ENCODE peak calls at places on chromosomes 2 and 18, in six cellular contexts. Y is epithelial cell of esophagus, T is tibial artery, G is adrenal gland, D is lung, L is lower leg skin. C is an unnamed sample.

GRCh38 chr2:20130821-20131645 is 79.6 kb upstream of the LAPTM4A start:
- DNase-seq in T (no peak), Y (peak), L (no peak), D (no peak), G (no peak), C (no peak)

GRCh38 chr2:190947711-190948251 is 66.2 kb downstream of the STAT1 start:
- DNase-seq in L (no peak), G (no peak), D (no peak), T (no peak), Y (peak), C (peak)

GRCh38 chr18:830315-830901 is 18.4 kb upstream of the YES1 start:
- DNase-seq in L (peak), D (no peak), Y (peak), G (peak), T (peak), C (peak)

GRCh38 chr2:215847056-215847455 is 166.3 kb downstream of the MREG start:
- DNase-seq in G (no peak), L (no peak), T (no peak), D (no peak), Y (no peak), C (no peak)

GRCh38 chr18:68299906-68300305 is 415.0 kb downstream of the TMX3 start:
- DNase-seq in T (no peak), L (no peak), D (no peak), Y (peak), G (no peak), C (no peak)

GRCh38 chr2:201322772-201323171 is 34.4 kb downstream of the FLACC1 start:
- DNase-seq in G (no peak), L (no peak), Y (no peak), D (no peak), T (no peak), C (no peak)

GRCh38 chr2:43853141-43854081 is 14.6 kb downstream of the ABCG8 start:
- DNase-seq in Y (no peak), D (no peak), L (no peak), T (no peak), G (no peak), C (no peak)

GRCh38 chr18:41096504-41096903 is 858.5 kb upstream of the PIK3C3 start:
- DNase-seq in T (no peak), G (no peak), D (no peak), L (no peak), Y (peak), C (peak)

GRCh38 chr18:2555895-2556294 is 15.4 kb downstream of the METTL4 start:
- DNase-seq in T (no peak), G (no peak), L (no peak), D (no peak), Y (no peak), C (no peak)

GRCh38 chr18:11176416-11176815 is 27.0 kb upstream of the PIEZO2 start:
- DNase-seq in T (no peak), Y (no peak), L (no peak), G (no peak), D (no peak), C (no peak)

GRCh38 chr18:79587298-79588125 is 92.1 kb upstream of the CTDP1 start:
- DNase-seq in G (no peak), L (no peak), Y (no peak), T (peak), D (no peak), C (no peak)

GRCh38 chr18:22471546-22472131 is 53.9 kb upstream of the CTAGE1 start:
- DNase-seq in D (no peak), Y (no peak), G (peak), L (no peak), T (peak), C (peak)

GRCh38 chr2:131104487-131105155 is 515 bp upstream of the PLEKHB2 start:
- DNase-seq in D (peak), L (peak), G (peak), T (peak), Y (peak), C (peak)

GRCh38 chr2:239222346-239223028 is 178.3 kb downstream of the HDAC4 start:
- DNase-seq in G (no peak), Y (no peak), T (no peak), L (no peak), D (no peak), C (peak)

GRCh38 chr2:187302619-187303018 is 145.4 kb downstream of the CALCRL start:
- DNase-seq in T (no peak), Y (peak), G (no peak), D (no peak), L (no peak), C (peak)

GRCh38 chr2:157971702-157972101 is 95.6 kb upstream of the ACVR1 start:
- DNase-seq in G (no peak), Y (peak), L (no peak), D (no peak), T (no peak), C (no peak)

GRCh38 chr18:56382541-56382940 is 255.9 kb downstream of the TXNL1 start:
- DNase-seq in T (no peak), Y (no peak), D (no peak), L (no peak), G (no peak), C (no peak)

DNA sequence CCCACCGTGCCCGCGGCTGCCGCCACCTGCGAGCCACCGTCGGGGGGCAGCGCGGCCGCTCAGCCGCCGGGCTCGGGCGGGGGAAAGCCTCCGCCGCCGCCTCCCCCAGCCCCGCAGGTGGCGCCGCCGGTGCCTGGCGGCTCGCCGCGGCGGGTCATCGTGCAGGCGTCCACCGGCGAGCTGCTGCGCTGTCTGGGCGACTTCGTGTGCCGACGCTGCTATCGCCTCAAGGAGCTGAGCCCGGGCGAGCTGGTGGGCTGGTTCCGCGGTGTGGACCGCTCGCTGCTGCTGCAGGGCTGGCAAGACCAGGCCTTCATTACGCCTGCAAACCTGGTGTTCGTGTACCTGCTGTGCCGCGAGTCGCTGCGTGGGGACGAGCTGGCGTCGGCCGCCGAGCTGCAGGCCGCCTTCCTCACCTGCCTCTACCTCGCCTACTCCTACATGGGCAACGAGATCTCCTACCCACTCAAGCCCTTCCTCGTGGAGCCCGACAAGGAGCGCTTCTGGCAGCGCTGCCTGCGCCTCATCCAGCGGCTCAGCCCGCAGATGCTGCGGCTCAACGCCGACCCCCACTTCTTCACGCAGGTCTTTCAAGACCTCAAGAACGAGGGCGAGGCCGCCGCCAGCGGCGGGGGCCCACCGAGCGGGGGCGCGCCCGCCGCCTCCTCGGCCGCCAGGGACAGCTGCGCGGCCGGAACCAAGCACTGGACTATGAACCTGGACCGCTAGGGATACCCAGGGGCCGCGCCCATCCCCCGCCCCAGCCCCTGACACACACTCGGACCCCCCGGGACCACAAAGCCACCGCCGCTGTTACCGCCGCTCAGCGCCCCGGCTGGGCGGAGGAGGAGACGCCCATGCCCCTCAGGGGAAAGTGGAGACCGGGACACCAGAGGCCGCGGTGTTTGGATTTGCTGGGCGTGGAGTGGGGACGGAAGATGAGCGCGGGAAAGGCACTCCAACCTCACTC is 1.0 kb downstream of the CDK5R2 start:
- DNase-seq in D (no peak), L (no peak), T (no peak), G (no peak), Y (no peak), C (no peak)
- TF ChIP-seq CTCF in D (no peak), L (no peak), T (no peak), G (no peak), Y (no peak), C (no peak)

GRCh38 chr2:64646007-64646880 is 7.5 kb downstream of the SERTAD2 start:
- DNase-seq in D (peak), T (peak), G (peak), L (peak), Y (peak), C (peak)
- H3K4me3 ChIP-seq in D (no peak), T (no peak), G (no peak), L (no peak), Y (no peak), C (no peak)

GRCh38 chr18:32156855-32157254 is 33.0 kb upstream of the MEP1B start:
- DNase-seq in L (no peak), T (no peak), G (no peak), Y (no peak), D (no peak), C (no peak)
- TF ChIP-seq CTCF in L (no peak), T (no peak), G (no peak), Y (no peak), D (no peak), C (no peak)

GRCh38 chr2:18123211-18123570 is 244.7 kb downstream of the KCNS3 start:
- DNase-seq in G (no peak), D (no peak), L (no peak), T (no peak), Y (no peak), C (no peak)

GRCh38 chr2:18122544-18123210 is 244.2 kb downstream of the KCNS3 start:
- DNase-seq in G (no peak), D (no peak), Y (no peak), L (no peak), T (no peak), C (no peak)

GRCh38 chr2:18118703-18119102 is 240.2 kb downstream of the KCNS3 start:
- DNase-seq in D (no peak), L (no peak), Y (no peak), G (no peak), T (no peak), C (no peak)

GRCh38 chr2:18119883-18120282 is 241.4 kb downstream of the KCNS3 start:
- DNase-seq in L (no peak), Y (no peak), T (no peak), G (no peak), D (no peak), C (no peak)

DNA sequence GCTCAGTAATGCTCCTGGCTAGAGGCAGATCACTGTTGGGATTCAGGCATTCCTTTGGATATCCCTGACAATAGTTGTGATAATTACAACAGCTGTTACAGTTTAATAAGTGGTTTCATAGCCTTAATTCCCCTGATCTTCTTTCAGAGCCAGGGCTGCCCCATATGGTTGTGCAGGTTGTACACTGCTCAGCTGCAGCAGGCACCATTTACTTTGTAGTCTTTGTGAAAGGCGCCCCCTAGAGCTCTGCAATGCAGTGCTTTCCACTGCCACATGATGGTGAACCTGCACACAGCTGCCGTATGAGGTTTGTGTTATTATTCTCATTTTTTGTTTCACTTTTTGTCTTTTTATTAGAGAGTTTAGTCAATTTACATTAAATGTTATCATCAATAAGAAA is 239.1 kb downstream of the KCNS3 start:
- DNase-seq in Y (peak), G (peak), L (no peak), T (no peak), D (peak), C (peak)
- H3K4me3 ChIP-seq in Y (no peak), G (no peak), L (no peak), T (no peak), D (no peak), C (no peak)

GRCh38 chr18:34901299-34901698 is 139.9 kb upstream of the MAPRE2 start:
- DNase-seq in D (no peak), T (no peak), G (no peak), L (no peak), Y (no peak), C (peak)
- TF ChIP-seq CTCF in D (no peak), T (peak), G (peak), L (no peak), Y (no peak), C (no peak)

GRCh38 chr2:30234180-30234971 is 3.0 kb downstream of the LBH start:
- DNase-seq in D (no peak), T (peak), L (no peak), G (no peak), Y (peak), C (peak)
- H3K4me3 ChIP-seq in D (no peak), T (peak), L (no peak), G (no peak), Y (no peak), C (peak)